ENCODE peak calls at places on chromosomes 1 and 21, in nine cellular contexts. U is sigmoid colon, G is stomach, E is suprapubic skin, I is HCT116, X is upper lobe of left lung, Z is HL-60, C is vagina, K is SK-N-MC. M is an unnamed sample.

GRCh38 chr1:153390938-153391710 is at the start of gene S100A8:
- DNase-seq in U (peak; percentile 74), G (peak; percentile 48), E (no peak), I (no peak), X (peak; percentile 84), Z (peak; percentile 81), C (peak; percentile 86), K (no peak), M (no peak)

GRCh38 chr1:178345821-178346220 is 150.9 kb downstream of the CLEC20A start:
- DNase-seq in U (no peak), G (no peak), E (no peak), I (no peak), X (no peak), Z (no peak), C (no peak), K (no peak), M (no peak)

GRCh38 chr1:107739651-107740050 is 225.3 kb downstream of the VAV3 start:
- DNase-seq in U (no peak), G (no peak), E (no peak), I (no peak), X (no peak), Z (no peak), C (no peak), K (no peak), M (no peak)

GRCh38 chr1:200157718-200158117 is 130.2 kb downstream of the NR5A2 start:
- DNase-seq in U (no peak), G (no peak), E (no peak), I (no peak), X (no peak), Z (no peak), C (no peak), K (no peak), M (no peak)

GRCh38 chr1:59477286-59477685 is 180.4 kb downstream of the FGGY start:
- DNase-seq in U (no peak), G (no peak), E (no peak), I (peak; percentile 72), X (no peak), Z (no peak), C (no peak), K (no peak), M (no peak)

GRCh38 chr1:107572674-107573205 is 392.2 kb downstream of the VAV3 start:
- DNase-seq in U (peak; percentile 72), G (no peak), E (no peak), I (no peak), X (no peak), Z (no peak), C (no peak), K (no peak), M (no peak)

GRCh38 chr21:38165466-38166213 is 91.2 kb upstream of the KCNJ15 start:
- DNase-seq in U (no peak), G (no peak), E (no peak), I (no peak), X (no peak), Z (no peak), C (no peak), K (no peak), M (no peak)

GRCh38 chr1:228003461-228004330 is 3.1 kb upstream of the WNT3A start:
- DNase-seq in U (peak; percentile 24), G (peak; percentile 22), E (peak; percentile 50), I (no peak), X (no peak), Z (no peak), C (no peak), K (no peak), M (no peak)

GRCh38 chr21:35113064-35113463 is 64.0 kb upstream of the RUNX1 start:
- DNase-seq in U (no peak), G (no peak), E (no peak), I (no peak), X (no peak), Z (no peak), C (no peak), K (no peak), M (no peak)

GRCh38 chr1:2133039-2133878 is 61.3 kb downstream of the FAAP20 start:
- DNase-seq in U (peak; percentile 100), G (peak; percentile 98), E (peak; percentile 99), I (peak; percentile 93), X (peak; percentile 98), Z (peak; percentile 96), C (peak; percentile 98), K (peak; percentile 88), M (peak; percentile 89)
- TF ChIP-seq POLR2AphosphoS5 in U (peak; percentile 90), G (peak; percentile 93), E (no peak), I (no peak), X (peak; percentile 85), Z (no peak), C (peak; percentile 23), K (no peak), M (no peak)

DNA sequence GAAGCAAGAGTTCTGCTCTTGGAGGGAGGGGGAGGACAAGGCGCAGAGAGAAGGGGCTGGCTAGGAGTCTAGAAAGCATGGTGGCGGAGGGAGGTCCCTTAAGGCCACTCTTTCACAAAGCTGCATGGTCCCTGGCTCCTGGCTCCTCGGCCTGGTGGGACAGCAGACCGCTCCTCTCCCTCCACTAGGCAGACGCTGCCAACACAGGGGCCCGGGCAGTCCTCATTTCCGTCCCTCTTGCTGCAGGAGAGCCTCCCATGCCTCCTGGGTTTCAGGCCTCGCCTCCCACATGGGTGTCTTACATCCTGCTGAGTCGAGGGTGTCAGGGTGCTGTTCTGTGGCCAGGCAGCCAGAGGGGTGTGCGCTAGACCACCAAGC is 108.0 kb downstream of the CASZ1 start:
- DNase-seq in U (no peak), G (no peak), E (no peak), I (no peak), X (no peak), Z (no peak), C (no peak), K (no peak), M (no peak)
- H3K27ac ChIP-seq in U (peak overlapping the region; percentile 87), G (peak overlapping the region; percentile 96), E (peak overlapping the region; percentile 6), I (no peak overlapping the region), X (peak overlapping the region; percentile 97), Z (no peak overlapping the region), C (no peak overlapping the region), K (no peak overlapping the region), M (no peak overlapping the region)

GRCh38 chr1:218461351-218461750 is 116.2 kb downstream of the TGFB2 start:
- DNase-seq in U (no peak), G (no peak), E (no peak), I (no peak), X (no peak), Z (no peak), C (no peak), K (no peak), M (no peak)

GRCh38 chr1:218459450-218459849 is 114.3 kb downstream of the TGFB2 start:
- DNase-seq in U (no peak), G (no peak), E (no peak), I (no peak), X (peak; percentile 54), Z (no peak), C (no peak), K (no peak), M (no peak)

GRCh38 chr1:218462116-218462515 is 117.0 kb downstream of the TGFB2 start:
- DNase-seq in U (no peak), G (no peak), E (no peak), I (no peak), X (no peak), Z (no peak), C (no peak), K (no peak), M (no peak)

GRCh38 chr1:218460367-218460766 is 115.2 kb downstream of the TGFB2 start:
- DNase-seq in U (peak; percentile 70), G (no peak), E (no peak), I (no peak), X (no peak), Z (no peak), C (no peak), K (no peak), M (no peak)

DNA sequence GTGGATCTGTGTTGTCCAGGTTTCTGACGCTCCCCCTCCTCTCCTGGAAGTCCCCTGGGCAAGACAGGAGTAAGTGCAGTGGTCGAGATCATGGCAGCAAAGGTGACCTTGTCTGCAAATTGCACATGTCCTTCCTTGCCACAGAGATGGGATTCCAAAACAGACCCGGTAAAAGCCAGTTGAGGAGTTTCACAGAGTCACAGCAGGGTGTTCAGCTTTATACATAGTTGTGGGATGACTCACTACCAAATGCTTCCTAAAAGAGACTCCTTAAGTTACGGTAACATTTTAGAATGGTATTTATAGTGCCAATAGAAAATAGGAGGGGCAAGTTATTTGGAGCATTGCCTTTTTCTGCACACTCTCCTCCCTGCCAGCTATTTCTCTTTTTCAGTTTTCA is 114.7 kb downstream of the TGFB2 start:
- DNase-seq in U (no peak), G (no peak), E (no peak), I (peak; percentile 59), X (no peak), Z (no peak), C (no peak), K (peak; percentile 89), M (peak; percentile 86)
- TF ChIP-seq POLR2AphosphoS5 in U (no peak), G (no peak), E (no peak), I (no peak), X (no peak), Z (no peak), C (peak; percentile 38), K (no peak), M (peak; percentile 89)

GRCh38 chr1:160520999-160521398 is 2.1 kb downstream of the SLAMF6 start:
- DNase-seq in U (no peak), G (no peak), E (no peak), I (no peak), X (no peak), Z (no peak), C (no peak), K (no peak), M (no peak)

GRCh38 chr1:160522136-160522535 is 919 bp downstream of the SLAMF6 start:
- DNase-seq in U (no peak), G (no peak), E (no peak), I (no peak), X (no peak), Z (no peak), C (no peak), K (no peak), M (no peak)

GRCh38 chr1:160520582-160520981 is 2.5 kb downstream of the SLAMF6 start:
- DNase-seq in U (no peak), G (no peak), E (no peak), I (no peak), X (no peak), Z (no peak), C (no peak), K (no peak), M (no peak)

GRCh38 chr1:160521554-160521953 is 1.5 kb downstream of the SLAMF6 start:
- DNase-seq in U (no peak), G (no peak), E (no peak), I (no peak), X (no peak), Z (no peak), C (no peak), K (no peak), M (no peak)

DNA sequence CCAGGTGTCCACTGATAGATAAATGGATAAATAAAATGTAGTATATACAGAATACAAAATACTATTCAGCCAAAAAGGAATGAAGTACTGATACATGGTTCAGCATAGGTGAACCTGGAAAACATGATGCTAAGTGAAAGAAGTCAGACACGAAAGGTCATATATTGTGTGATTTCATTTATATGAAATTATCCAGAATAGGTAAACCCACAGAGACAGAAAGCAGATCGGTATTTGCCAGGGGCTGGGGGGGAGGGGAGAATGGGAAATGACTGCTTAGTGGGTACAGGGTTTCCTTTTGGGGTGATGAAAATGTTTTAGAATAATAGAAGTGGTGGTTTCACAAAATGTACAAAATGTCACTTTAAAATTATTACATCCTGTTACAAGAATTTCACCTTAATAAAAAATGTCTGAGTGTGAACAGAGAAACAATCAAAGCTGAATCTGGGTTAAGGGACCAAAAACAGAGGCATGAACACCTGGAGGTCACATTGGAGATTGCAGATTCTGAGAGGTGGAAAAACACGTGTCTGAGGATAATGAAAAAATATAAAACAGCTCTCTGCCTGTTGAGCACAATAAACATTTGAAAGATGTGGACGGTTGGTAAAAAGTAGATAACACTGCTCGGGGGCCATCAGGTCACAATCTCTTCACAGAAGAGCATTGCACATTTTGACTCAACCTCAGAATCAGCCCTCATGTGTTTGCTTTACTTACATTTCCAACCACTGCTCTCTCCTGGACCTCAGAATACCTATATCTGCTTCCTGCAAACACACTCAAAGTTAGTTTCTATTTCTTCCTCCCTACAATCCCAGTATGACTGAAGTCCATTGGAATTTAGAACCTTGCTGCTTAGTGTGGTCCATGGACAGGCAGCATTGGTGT is 3.3 kb downstream of the SLAMF6 start:
- DNase-seq in U (no peak), G (no peak), E (no peak), I (no peak), X (no peak), Z (no peak), C (no peak), K (no peak), M (no peak)
- H3K27ac ChIP-seq in U (no peak overlapping the region), G (peak overlapping the region; percentile 62), E (no peak overlapping the region), I (no peak overlapping the region), X (peak overlapping the region; percentile 18), Z (no peak overlapping the region), C (no peak overlapping the region), K (no peak overlapping the region), M (no peak overlapping the region)